ENCODE peak calls at places on chromosomes 6 and 20, in seven cellular contexts. E is HepG2; P is stimulated activated CD4-positive, alpha-beta T cell treated with anti-CD3 and anti-CD28 coated beads, Interleukin-12 subunit alpha, Interleukin-12 subunit beta, amount 100 ng/mL, for 48 hours; J is activated B cell treated with CpG ODN at 0.5 μM for 24 hours; G is BE2C; A is T follicular helper cell; K is fibroblast of villous mesenchyme. S is an unnamed sample.

GRCh38 chr6:148932731-148933130 is 185.9 kb downstream of the UST start:
- DNase-seq in E (no peak), P (no peak), J (no peak), G (no peak), A (no peak), K (no peak), S (no peak)

GRCh38 chr20:38840053-38840893 is 34.8 kb downstream of the PPP1R16B start:
- DNase-seq in E (no peak), P (no peak), J (no peak), G (no peak), A (peak), K (peak), S (no peak)

GRCh38 chr6:147003186-147003585 is 201.0 kb upstream of the STXBP5 start:
- DNase-seq in E (no peak), P (no peak), J (no peak), G (no peak), A (no peak), K (peak), S (no peak)

GRCh38 chr6:54694928-54695532 is 151.5 kb upstream of the FAM83B start:
- DNase-seq in E (no peak), P (no peak), J (no peak), G (no peak), A (no peak), K (no peak), S (no peak)

GRCh38 chr6:37783831-37784584 is 35.5 kb upstream of the ZFAND3 start:
- DNase-seq in E (no peak), P (no peak), J (peak), G (peak), A (no peak), K (peak), S (no peak)

GRCh38 chr6:75397806-75398465 is 95.7 kb downstream of the FILIP1 start:
- DNase-seq in E (peak), P (no peak), J (no peak), G (no peak), A (no peak), K (no peak), S (no peak)

GRCh38 chr20:25032478-25033183 is 25.3 kb downstream of the ACSS1 start:
- DNase-seq in E (peak), P (no peak), J (no peak), G (no peak), A (no peak), K (no peak), S (no peak)

GRCh38 chr6:143804835-143805239 is 38.3 kb upstream of the LTV1 start:
- DNase-seq in E (no peak), P (no peak), J (no peak), G (no peak), A (no peak), K (peak), S (no peak)

GRCh38 chr6:121549741-121550140 is 114.3 kb downstream of the GJA1 start:
- DNase-seq in E (no peak), P (no peak), J (no peak), G (no peak), A (no peak), K (peak), S (no peak)

GRCh38 chr6:101477436-101477835 is 83.9 kb downstream of the GRIK2 start:
- DNase-seq in E (no peak), P (no peak), J (no peak), G (no peak), A (no peak), K (no peak), S (no peak)

GRCh38 chr20:50649587-50649986 is 41.8 kb downstream of the RIPOR3 start:
- DNase-seq in E (no peak), P (no peak), J (no peak), G (no peak), A (no peak), K (no peak), S (no peak)

GRCh38 chr20:44092551-44093248 is 94.3 kb downstream of the JPH2 start:
- DNase-seq in E (peak), P (peak), J (no peak), G (peak), A (peak), K (peak), S (peak)

GRCh38 chr6:52186480-52186879 is 305 bp downstream of the IL17A start:
- DNase-seq in E (no peak), P (no peak), J (no peak), G (no peak), A (no peak), K (no peak), S (no peak)

GRCh38 chr20:45114465-45115385 is at the start of gene WFDC5:
- DNase-seq in E (no peak), P (no peak), J (no peak), G (no peak), A (no peak), K (no peak), S (no peak)

GRCh38 chr20:6051505-6051904 is 2.4 kb downstream of the LRRN4 start:
- DNase-seq in E (peak), P (no peak), J (no peak), G (no peak), A (no peak), K (peak), S (peak)

GRCh38 chr6:128438311-128438916 is 82.0 kb downstream of the PTPRK start:
- DNase-seq in E (no peak), P (no peak), J (no peak), G (peak), A (no peak), K (no peak), S (no peak)

GRCh38 chr20:60903325-60903958 is 348.6 kb upstream of the CDH4 start:
- DNase-seq in E (no peak), P (no peak), J (no peak), G (no peak), A (no peak), K (no peak), S (no peak)

GRCh38 chr6:107866606-107867301 is 42.6 kb upstream of the SCML4 start:
- DNase-seq in E (peak), P (no peak), J (no peak), G (no peak), A (no peak), K (peak), S (peak)

GRCh38 chr6:47188588-47189021 is 121.1 kb downstream of the TNFRSF21 start:
- DNase-seq in E (peak), P (no peak), J (no peak), G (no peak), A (no peak), K (peak), S (no peak)

GRCh38 chr6:147099974-147100373 is 104.2 kb upstream of the STXBP5 start:
- DNase-seq in E (no peak), P (no peak), J (no peak), G (no peak), A (no peak), K (peak), S (no peak)

GRCh38 chr6:72321741-72322140 is 300.1 kb upstream of the KCNQ5 start:
- DNase-seq in E (no peak), P (no peak), J (no peak), G (no peak), A (no peak), K (peak), S (no peak)

GRCh38 chr6:79071547-79071946 is 6.5 kb downstream of the PHIP start:
- DNase-seq in E (no peak), P (no peak), J (no peak), G (no peak), A (no peak), K (no peak), S (no peak)

GRCh38 chr6:5782783-5783567 is 223.8 kb downstream of the NRN1 start:
- DNase-seq in E (peak), P (no peak), J (no peak), G (peak), A (no peak), K (no peak), S (no peak)

GRCh38 chr6:169643521-169643920 is 58.3 kb downstream of the WDR27 start:
- DNase-seq in E (no peak), P (no peak), J (no peak), G (no peak), A (no peak), K (no peak), S (no peak)

GRCh38 chr6:4041480-4041879 is 37.5 kb downstream of the FAM217A start:
- DNase-seq in E (no peak), P (no peak), J (no peak), G (peak), A (no peak), K (no peak), S (no peak)

GRCh38 chr20:39823239-39823638 is 861.1 kb downstream of the DHX35 start:
- DNase-seq in E (no peak), P (no peak), J (no peak), G (no peak), A (no peak), K (peak), S (no peak)

GRCh38 chr6:66854014-66854413 is 1147.0 kb upstream of the EYS start:
- DNase-seq in E (no peak), P (no peak), J (no peak), G (no peak), A (no peak), K (no peak), S (no peak)

GRCh38 chr6:72784581-72784980 is 162.7 kb downstream of the KCNQ5 start:
- DNase-seq in E (no peak), P (no peak), J (no peak), G (no peak), A (no peak), K (peak), S (no peak)

GRCh38 chr6:91485047-91485446 is 898.2 kb upstream of the MAP3K7 start:
- DNase-seq in E (no peak), P (no peak), J (no peak), G (no peak), A (no peak), K (no peak), S (no peak)

GRCh38 chr6:36852481-36853147 is 13.4 kb upstream of the CPNE5 start:
- DNase-seq in E (peak), P (no peak), J (no peak), G (peak), A (no peak), K (peak), S (peak)

GRCh38 chr6:167799033-167799933 is 27.4 kb upstream of the AFDN start:
- DNase-seq in E (no peak), P (no peak), J (no peak), G (peak), A (no peak), K (no peak), S (no peak)

GRCh38 chr20:58956078-58956477 is 25.0 kb upstream of the NELFCD start:
- DNase-seq in E (peak), P (no peak), J (no peak), G (no peak), A (no peak), K (peak), S (no peak)

GRCh38 chr6:63352587-63353281 is 33.0 kb upstream of the LGSN start:
- DNase-seq in E (peak), P (no peak), J (no peak), G (no peak), A (no peak), K (peak), S (peak)

GRCh38 chr6:21999012-21999528 is 297.8 kb downstream of the PRL start:
- DNase-seq in E (no peak), P (no peak), J (no peak), G (peak), A (no peak), K (peak), S (no peak)

GRCh38 chr6:87907521-87907920 is 140.1 kb upstream of the SPACA1 start:
- DNase-seq in E (no peak), P (no peak), J (no peak), G (no peak), A (no peak), K (peak), S (peak)

GRCh38 chr6:11732036-11732545 is 46.5 kb downstream of the ADTRP start:
- DNase-seq in E (no peak), P (peak), J (peak), G (no peak), A (no peak), K (peak), S (peak)

GRCh38 chr20:58891076-58891685 is 38.7 kb downstream of the GNAS start:
- DNase-seq in E (no peak), P (peak), J (peak), G (peak), A (peak), K (peak), S (peak)

S was measured in MV-4-11.